ENCODE peak calls at places on chromosome 21, in six cellular contexts. T is HepG2, K is SK-N-SH, P is H1, Y is GM12878, B is HCT116. S is an unnamed sample.

GRCh38 chr21:31444061-31444460 is 100.0 kb upstream of the TIAM1 start:
- DNase-seq in K (no peak), Y (no peak), P (no peak), T (no peak), B (no peak), S (no peak)

GRCh38 chr21:36141513-36141925 is 6.6 kb downstream of the CBR3 start:
- DNase-seq in K (peak), P (peak), Y (peak), B (peak), T (peak), S (peak)

GRCh38 chr21:34544032-34544496 is 32.1 kb upstream of the KCNE1 start:
- DNase-seq in T (peak), K (peak), P (peak), B (peak), Y (no peak), S (no peak)

GRCh38 chr21:35294231-35294898 is 245.3 kb upstream of the RUNX1 start:
- DNase-seq in B (peak), T (no peak), P (no peak), K (no peak), Y (no peak), S (no peak)

GRCh38 chr21:44375281-44375651 is 21.8 kb downstream of the TRPM2 start:
- DNase-seq in Y (no peak), K (no peak), T (no peak), B (no peak), P (no peak), S (no peak)

GRCh38 chr21:44996096-44996495 is 56.3 kb downstream of the SLX9 start:
- DNase-seq in Y (no peak), K (no peak), T (no peak), B (no peak), P (no peak), S (no peak)

GRCh38 chr21:39869141-39869818 is 2.0 kb downstream of the PCP4 start:
- DNase-seq in Y (no peak), T (no peak), P (no peak), B (no peak), K (no peak), S (no peak)

GRCh38 chr21:20875741-20876140 is 122.5 kb upstream of the NCAM2 start:
- DNase-seq in B (no peak), K (no peak), Y (no peak), P (no peak), T (no peak), S (peak)

GRCh38 chr21:19981938-19982337 is 1016.3 kb upstream of the NCAM2 start:
- DNase-seq in B (no peak), Y (no peak), K (no peak), T (no peak), P (no peak), S (peak)

GRCh38 chr21:38351961-38352521 is 95.2 kb downstream of the KCNJ15 start:
- DNase-seq in Y (no peak), K (no peak), P (peak), B (no peak), T (no peak), S (no peak)

GRCh38 chr21:20004353-20004752 is 993.9 kb upstream of the NCAM2 start:
- DNase-seq in T (no peak), B (no peak), Y (no peak), P (no peak), K (no peak), S (no peak)

GRCh38 chr21:45317401-45318145 is 29.9 kb upstream of the POFUT2 start:
- DNase-seq in T (peak), Y (no peak), P (no peak), K (no peak), B (peak), S (no peak)

GRCh38 chr21:35062016-35062415 is 12.9 kb upstream of the RUNX1 start:
- DNase-seq in Y (no peak), B (no peak), K (no peak), T (no peak), P (no peak), S (no peak)

GRCh38 chr21:17429936-17430335 is 82.9 kb upstream of the CXADR start:
- DNase-seq in K (no peak), P (no peak), Y (no peak), T (no peak), B (no peak), S (no peak)

GRCh38 chr21:18298228-18298627 is 53.6 kb downstream of the CHODL start:
- DNase-seq in K (no peak), T (no peak), P (no peak), Y (no peak), B (no peak), S (no peak)

GRCh38 chr21:26966978-26967913 is at the start of gene ADAMTS5:
- DNase-seq in T (no peak), K (peak), Y (no peak), B (no peak), P (no peak), S (peak)

GRCh38 chr21:38952890-38953289 is 147.2 kb downstream of the ETS2 start:
- DNase-seq in T (no peak), B (no peak), Y (no peak), P (no peak), K (no peak), S (no peak)

GRCh38 chr21:31190516-31190915 is 152.2 kb upstream of the KRTAP19-8 start:
- DNase-seq in P (no peak), Y (no peak), T (no peak), B (no peak), K (no peak), S (no peak)

GRCh38 chr21:44407493-44407892 is 47.8 kb upstream of the LRRC3 start:
- DNase-seq in B (no peak), K (peak), P (no peak), T (no peak), Y (no peak), S (no peak)

GRCh38 chr21:18153063-18153462 is 91.6 kb upstream of the CHODL start:
- DNase-seq in P (no peak), B (no peak), T (no peak), K (no peak), Y (no peak), S (no peak)

GRCh38 chr21:38267136-38267535 is 10.3 kb downstream of the KCNJ15 start:
- DNase-seq in K (no peak), T (no peak), B (no peak), P (no peak), Y (no peak), S (no peak)

GRCh38 chr21:38227401-38227800 is 29.4 kb upstream of the KCNJ15 start:
- DNase-seq in T (no peak), B (no peak), P (no peak), Y (no peak), K (no peak), S (no peak)

GRCh38 chr21:26473471-26473870 is 99.6 kb downstream of the CYYR1 start:
- DNase-seq in P (no peak), B (no peak), T (no peak), Y (no peak), K (no peak), S (no peak)

GRCh38 chr21:34701726-34702125 is 32.9 kb downstream of the CLIC6 start:
- DNase-seq in T (no peak), Y (no peak), P (no peak), B (no peak), K (no peak), S (no peak)

GRCh38 chr21:41622831-41623548 is 115.0 kb upstream of the TMPRSS2 start:
- DNase-seq in Y (no peak), T (no peak), B (no peak), K (no peak), P (no peak), S (no peak)
- TF ChIP-seq JUND in Y (no peak), T (no peak), B (no peak), K (no peak), P (no peak), S (no peak)

GRCh38 chr21:32626633-32627196 is 14.5 kb upstream of the CFAP298 start:
- DNase-seq in P (no peak), K (no peak), B (no peak), Y (no peak), T (no peak), S (no peak)

DNA sequence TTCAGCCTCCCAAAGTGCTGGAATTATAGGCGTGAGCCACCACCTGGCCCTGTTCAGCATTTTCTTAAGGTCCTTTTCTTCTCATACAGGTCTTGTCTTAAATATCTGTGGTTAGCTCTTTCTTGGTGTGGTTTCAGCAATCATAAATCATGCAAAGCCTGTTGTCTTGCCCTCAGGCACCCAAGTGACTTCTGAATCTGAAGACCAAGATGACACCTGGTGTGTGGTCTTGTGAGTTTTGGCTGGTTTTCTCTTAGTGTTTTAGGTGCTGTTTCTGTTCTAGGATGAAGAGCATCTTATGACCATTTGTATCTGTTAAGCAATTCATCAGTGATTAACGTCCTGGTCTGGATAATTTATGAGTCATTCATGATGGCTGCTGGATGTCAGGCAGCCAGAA is 12.5 kb upstream of the CFAP298 start:
- DNase-seq in K (no peak), B (peak), P (no peak), T (no peak), Y (no peak), S (peak)
- TF ChIP-seq JUND in K (no peak), B (no peak), P (no peak), T (no peak), Y (no peak), S (no peak)

DNA sequence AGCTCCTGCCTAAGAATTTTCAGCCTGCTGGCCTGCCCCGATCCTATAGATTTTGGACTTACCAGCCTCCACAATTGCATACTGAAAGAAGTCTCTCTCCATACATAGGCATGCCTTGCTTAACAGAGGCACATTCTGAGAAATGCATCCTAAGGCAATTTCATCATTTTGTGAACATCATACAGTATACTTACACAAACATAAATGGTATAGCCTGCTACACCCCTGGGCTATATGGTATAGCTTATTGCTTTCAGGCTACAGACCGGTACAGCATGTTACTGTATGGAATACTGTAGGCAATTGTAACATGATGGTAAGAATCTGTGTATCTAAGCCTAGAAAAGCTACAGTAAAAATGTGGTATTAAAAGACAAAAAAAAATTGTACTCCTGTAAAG is 174.7 kb downstream of the NRIP1 start:
- DNase-seq in P (no peak), K (no peak), T (no peak), Y (no peak), B (no peak), S (no peak)
- TF ChIP-seq JUND in P (no peak), K (no peak), T (no peak), Y (no peak), B (no peak), S (no peak)

GRCh38 chr21:29434081-29434480 is 135.4 kb downstream of the BACH1 start:
- DNase-seq in B (no peak), K (no peak), T (no peak), Y (peak), P (no peak), S (peak)

GRCh38 chr21:29436650-29437049 is 137.9 kb downstream of the BACH1 start:
- DNase-seq in K (no peak), P (no peak), B (no peak), T (no peak), Y (no peak), S (peak)

GRCh38 chr21:29431680-29432079 is 133.0 kb downstream of the BACH1 start:
- DNase-seq in B (no peak), K (no peak), T (no peak), Y (no peak), P (no peak), S (no peak)

GRCh38 chr21:29433366-29434059 is 134.8 kb downstream of the BACH1 start:
- DNase-seq in Y (no peak), T (no peak), P (no peak), K (no peak), B (no peak), S (peak)

DNA sequence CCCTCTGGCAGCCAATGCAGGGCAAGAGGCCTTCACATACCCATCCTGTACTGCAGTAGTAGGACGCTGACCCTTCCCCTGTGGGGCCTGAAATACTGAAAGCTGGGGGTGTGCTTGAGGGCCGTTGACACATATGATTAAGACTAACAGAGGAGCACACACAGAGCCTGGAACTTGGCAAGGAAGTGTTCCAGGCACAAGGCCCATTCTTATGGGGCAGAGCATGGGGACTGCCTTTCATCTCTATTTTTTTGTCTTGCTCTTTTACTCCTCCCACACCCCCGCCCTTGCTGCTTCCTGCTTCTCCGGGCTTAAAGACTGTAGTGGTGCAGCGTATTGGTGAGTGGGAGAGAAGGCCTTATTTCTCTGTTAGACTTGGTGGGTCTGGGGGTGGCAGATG is 137.4 kb downstream of the BACH1 start:
- DNase-seq in B (no peak), Y (no peak), T (no peak), K (no peak), P (no peak), S (no peak)
- TF ChIP-seq JUND in B (no peak), Y (no peak), T (no peak), K (no peak), P (no peak), S (no peak)

GRCh38 chr21:42401164-42401563 is 2.5 kb upstream of the UBASH3A start:
- DNase-seq in T (no peak), P (no peak), K (no peak), B (no peak), Y (no peak), S (no peak)
- TF ChIP-seq JUND in T (no peak), P (no peak), K (no peak), B (no peak), Y (no peak), S (no peak)

GRCh38 chr21:15084668-15085067 is 19.9 kb upstream of the NRIP1 start:
- DNase-seq in B (no peak), P (no peak), K (no peak), Y (no peak), T (peak), S (no peak)
- TF ChIP-seq JUND in B (no peak), P (no peak), K (no peak), Y (no peak), T (no peak), S (no peak)